ENCODE peak calls at places on chromosome 18, in five cellular contexts. K is A549, V is K562, T is GM12878, X is HepG2. N is an unnamed sample.

GRCh38 chr18:59646228-59646945 is 50.8 kb downstream of the CCBE1 start:
- DNase-seq in K (no peak), T (no peak), V (no peak), X (no peak), N (peak)

GRCh38 chr18:21910906-21911305 is 170.3 kb downstream of the MIB1 start:
- DNase-seq in T (no peak), K (no peak), V (no peak), X (no peak), N (peak)

GRCh38 chr18:45755936-45756335 is 32.0 kb downstream of the SLC14A1 start:
- DNase-seq in T (no peak), K (no peak), X (no peak), V (no peak), N (no peak)

GRCh38 chr18:7038330-7038846 is 79.2 kb downstream of the LAMA1 start:
- DNase-seq in V (peak), X (peak), K (peak), T (no peak), N (peak)

GRCh38 chr18:58541137-58541788 is 87.6 kb downstream of the ALPK2 start:
- DNase-seq in T (no peak), K (peak), V (peak), X (no peak), N (peak)

GRCh38 chr18:62610509-62611394 is 87.9 kb downstream of the ZCCHC2 start:
- DNase-seq in T (no peak), X (no peak), V (peak), K (no peak), N (peak)

GRCh38 chr18:61894751-61895524 is 2.1 kb upstream of the RNF152 start:
- DNase-seq in T (no peak), K (no peak), V (no peak), X (no peak), N (peak)

GRCh38 chr18:43596106-43596712 is 318.9 kb upstream of the SYT4 start:
- DNase-seq in V (no peak), K (peak), X (peak), T (no peak), N (no peak)

DNA sequence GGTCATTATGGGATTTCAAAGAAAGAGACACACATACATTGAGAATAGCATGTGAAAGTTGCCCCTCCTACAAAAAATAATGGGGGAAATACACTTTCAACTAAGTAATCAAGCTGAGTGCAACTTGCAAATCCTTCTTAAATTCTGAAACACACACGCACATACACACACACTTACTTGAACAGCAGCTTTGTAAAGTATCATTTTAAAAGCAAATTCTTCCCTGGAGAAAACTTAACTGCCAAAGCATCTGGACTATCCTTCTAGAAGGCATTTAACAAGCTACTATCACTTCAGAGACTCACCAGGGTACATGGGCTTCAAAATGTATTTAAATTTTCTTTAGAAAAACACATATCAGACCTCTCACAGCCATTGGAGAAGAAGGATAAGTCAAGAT is 15.3 kb downstream of the GAREM1 start:
- DNase-seq in X (no peak), T (no peak), K (no peak), V (no peak), N (no peak)
- TF ChIP-seq JUNB in X (no peak), T (no peak), K (no peak), V (no peak), N (no peak)

DNA sequence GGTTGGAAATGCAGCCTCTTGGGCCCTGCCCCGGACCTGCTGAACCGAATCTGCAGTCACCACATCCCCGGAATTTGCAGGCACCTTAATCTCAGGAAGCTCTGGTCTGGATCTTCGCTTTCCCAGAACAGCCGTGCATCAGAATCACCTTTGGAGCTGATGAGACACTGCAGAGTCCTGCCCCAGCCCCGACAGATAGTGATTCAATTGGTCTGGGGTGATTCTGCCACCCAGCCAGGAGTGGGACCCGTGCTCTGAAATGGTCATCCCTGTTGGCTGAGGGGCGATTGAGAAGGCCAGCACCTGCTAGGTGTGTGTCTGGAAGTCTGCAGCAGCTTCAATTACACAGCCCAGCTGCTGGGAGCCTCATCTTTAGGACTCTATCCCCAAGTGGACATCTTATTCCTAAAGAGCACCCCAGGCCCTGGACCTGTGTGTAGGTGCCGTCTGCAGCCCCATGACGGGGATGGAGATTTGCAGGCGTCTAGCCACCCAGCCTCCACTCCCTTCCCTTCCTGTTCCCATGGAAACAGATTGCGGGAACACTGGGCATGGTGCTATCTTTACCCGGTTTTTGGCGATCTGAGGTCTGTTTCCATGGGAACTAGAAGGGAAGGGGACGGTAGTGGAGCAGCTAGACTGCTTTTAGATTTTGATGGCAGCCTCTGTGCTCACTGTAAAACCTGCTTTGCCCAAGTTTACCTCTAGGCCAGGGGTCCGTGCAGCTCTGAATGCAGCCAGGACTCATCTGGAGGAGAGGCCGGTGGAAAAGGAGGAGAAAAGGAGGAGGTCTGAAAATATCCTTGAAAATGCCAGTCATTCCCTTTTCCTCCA is 156.1 kb downstream of the LDLRAD4 start:
- DNase-seq in V (no peak), K (no peak), T (no peak), X (no peak), N (peak)
- TF ChIP-seq JUNB in V (no peak), K (no peak), T (no peak), X (no peak), N (no peak)

DNA sequence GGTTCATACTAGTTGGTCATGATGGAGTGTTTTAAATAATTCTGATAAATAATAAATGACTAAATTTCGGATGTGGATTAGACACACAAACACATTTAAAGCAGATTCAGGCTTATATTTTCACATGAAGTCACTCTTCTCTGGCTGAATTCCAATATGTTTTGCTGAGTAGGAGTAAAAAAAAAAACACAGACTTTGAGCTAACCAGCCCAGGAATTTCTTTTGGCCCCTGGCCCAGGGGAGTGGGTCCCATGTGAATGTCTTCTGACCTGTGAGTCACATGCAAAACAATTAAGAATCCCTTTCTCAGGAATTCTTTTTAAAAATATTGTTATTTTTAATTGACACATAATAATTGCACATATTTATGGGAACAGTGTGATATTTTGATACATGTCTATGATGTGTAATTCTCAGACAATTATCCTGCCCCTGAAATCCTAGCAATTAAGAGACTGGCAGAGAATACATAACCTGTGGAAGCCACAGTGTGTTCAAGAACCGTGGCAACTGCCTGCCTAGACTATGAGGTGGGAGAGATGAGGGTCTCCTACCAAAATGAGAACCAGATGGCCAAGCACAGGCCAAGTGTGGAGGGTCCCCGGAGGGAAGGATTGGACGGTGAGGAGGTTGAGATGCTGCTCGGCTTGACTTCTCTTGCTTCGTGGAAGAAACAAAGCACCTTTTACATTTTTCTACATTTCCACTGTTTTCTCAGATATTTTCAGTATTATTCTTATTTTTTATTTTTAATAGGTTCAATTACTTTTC is 236.4 kb downstream of the PIEZO2 start:
- DNase-seq in K (no peak), X (peak), V (no peak), T (no peak), N (no peak)
- TF ChIP-seq JUNB in K (no peak), X (no peak), V (no peak), T (no peak), N (no peak)

GRCh38 chr18:67131498-67131897 is 385.0 kb downstream of the DSEL start:
- DNase-seq in K (no peak), T (no peak), V (no peak), X (no peak), N (no peak)
- TF ChIP-seq JUNB in K (no peak), T (no peak), V (no peak), X (no peak), N (no peak)

DNA sequence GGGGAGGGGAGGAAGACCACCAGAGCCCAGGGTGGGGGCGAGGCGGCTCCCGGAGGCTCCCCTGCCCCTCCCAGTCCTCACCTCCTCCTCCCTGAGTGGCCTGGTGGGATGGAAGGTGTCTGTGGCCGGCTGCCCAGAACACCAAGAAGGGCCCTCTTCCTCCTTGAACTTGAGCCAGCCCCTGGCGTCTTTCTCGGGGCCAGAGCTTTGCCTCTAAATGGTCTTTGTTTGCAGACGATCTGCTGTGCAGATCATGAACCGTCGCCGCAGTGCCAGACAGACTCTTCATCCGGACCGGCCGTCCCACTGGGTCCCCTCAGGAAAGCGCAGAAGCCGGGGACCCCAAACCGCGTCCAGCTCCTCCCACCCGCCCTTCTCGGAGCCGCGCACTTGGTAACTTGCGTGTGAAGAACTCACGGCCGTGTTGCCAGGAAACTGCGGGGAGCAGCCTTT is 41.2 kb downstream of the PTGR3 start:
- DNase-seq in X (no peak), T (no peak), V (no peak), K (no peak), N (no peak)
- TF ChIP-seq JUNB in X (no peak), T (no peak), V (no peak), K (no peak), N (no peak)

DNA sequence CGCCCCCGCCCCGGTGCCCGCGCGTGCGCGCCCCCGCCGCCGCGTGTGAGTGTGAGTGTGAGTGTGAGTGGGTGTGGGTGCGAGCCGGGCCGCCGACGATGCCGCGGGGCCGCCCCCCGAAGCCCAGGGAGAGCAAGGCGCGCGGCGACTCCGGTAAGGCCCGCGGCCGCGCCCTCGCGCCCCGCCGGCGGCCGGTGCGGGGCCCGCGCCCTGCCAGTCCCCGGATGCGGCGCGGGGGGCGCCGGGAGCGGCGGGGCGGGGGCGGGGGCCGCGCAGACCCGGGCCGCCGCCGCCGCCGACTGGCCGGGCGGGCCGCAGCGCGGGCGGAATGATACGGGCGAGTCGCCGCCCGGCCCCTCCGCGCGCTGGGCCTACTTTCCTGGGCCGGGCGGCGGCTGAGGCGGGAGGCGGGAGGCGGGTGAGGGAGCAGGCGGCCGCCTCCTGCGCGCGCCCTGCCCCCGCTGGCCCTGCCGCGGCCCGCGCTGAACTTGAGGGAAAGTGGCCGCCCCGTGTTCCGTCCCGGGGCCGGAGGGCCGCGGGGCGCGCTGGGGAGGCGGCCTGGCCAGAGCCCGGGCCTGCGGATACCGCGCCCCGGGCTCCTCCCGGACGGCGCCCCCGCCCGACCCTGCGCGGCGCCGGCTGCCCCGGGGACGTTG is at the start of gene ZNF236:
- DNase-seq in X (peak), V (peak), T (no peak), K (peak), N (peak)
- TF ChIP-seq JUNB in X (no peak), V (no peak), T (no peak), K (no peak), N (no peak)

GRCh38 chr18:69401475-69402218 is 959 bp downstream of the DOK6 start:
- DNase-seq in V (no peak), X (no peak), K (peak), T (no peak), N (peak)
- TF ChIP-seq JUNB in V (no peak), X (no peak), K (no peak), T (no peak), N (no peak)